ENCODE peak calls at places on chromosomes 4 and X, in seven cellular contexts. One of them, this sample, is unnamed.

GRCh38 chr4:70586841-70587240 is 5.2 kb upstream of the AMBN start:
- DNase-seq in activated T-cell treated with anti-CD3 and anti-CD28 coated beads for 1 hour: no peak
- DNase-seq in activated effector memory CD4-positive, alpha-beta T cell treated with anti-CD3 and anti-CD28 coated beads, Interleukin-2, amount 50 U/mL, for 16 hours: no peak
- DNase-seq in heart right ventricle: no peak
- DNase-seq in IMR-90: no peak
- DNase-seq in NCI-H2081: no peak
- DNase-seq in AG08395: no peak
- DNase-seq in this sample: no peak

GRCh38 chrX:69298466-69299140 is 133.3 kb upstream of the PJA1 start:
- DNase-seq in activated T-cell treated with anti-CD3 and anti-CD28 coated beads for 1 hour: no peak
- DNase-seq in activated effector memory CD4-positive, alpha-beta T cell treated with anti-CD3 and anti-CD28 coated beads, Interleukin-2, amount 50 U/mL, for 16 hours: no peak
- DNase-seq in heart right ventricle: no peak
- DNase-seq in IMR-90: peak
- DNase-seq in NCI-H2081: no peak
- DNase-seq in AG08395: peak
- DNase-seq in this sample: no peak

GRCh38 chr4:151331276-151332042 is 6.1 kb upstream of the SH3D19 start:
- DNase-seq in activated T-cell treated with anti-CD3 and anti-CD28 coated beads for 1 hour: no peak
- DNase-seq in activated effector memory CD4-positive, alpha-beta T cell treated with anti-CD3 and anti-CD28 coated beads, Interleukin-2, amount 50 U/mL, for 16 hours: no peak
- DNase-seq in heart right ventricle: no peak
- DNase-seq in IMR-90: peak
- DNase-seq in NCI-H2081: no peak
- DNase-seq in AG08395: no peak
- DNase-seq in this sample: no peak

GRCh38 chr4:186021461-186022167 is 47.3 kb upstream of the TLR3 start:
- DNase-seq in activated T-cell treated with anti-CD3 and anti-CD28 coated beads for 1 hour: no peak
- DNase-seq in activated effector memory CD4-positive, alpha-beta T cell treated with anti-CD3 and anti-CD28 coated beads, Interleukin-2, amount 50 U/mL, for 16 hours: no peak
- DNase-seq in heart right ventricle: peak
- DNase-seq in IMR-90: peak
- DNase-seq in NCI-H2081: peak
- DNase-seq in AG08395: peak
- DNase-seq in this sample: no peak

GRCh38 chrX:134600714-134601113 is 57.6 kb downstream of the PLAC1 start:
- DNase-seq in activated T-cell treated with anti-CD3 and anti-CD28 coated beads for 1 hour: no peak
- DNase-seq in activated effector memory CD4-positive, alpha-beta T cell treated with anti-CD3 and anti-CD28 coated beads, Interleukin-2, amount 50 U/mL, for 16 hours: no peak
- DNase-seq in heart right ventricle: no peak
- DNase-seq in IMR-90: peak
- DNase-seq in NCI-H2081: no peak
- DNase-seq in AG08395: peak
- DNase-seq in this sample: no peak

GRCh38 chrX:1592863-1593201 is 1.4 kb downstream of the AKAP17A start:
- DNase-seq in activated T-cell treated with anti-CD3 and anti-CD28 coated beads for 1 hour: no peak
- DNase-seq in activated effector memory CD4-positive, alpha-beta T cell treated with anti-CD3 and anti-CD28 coated beads, Interleukin-2, amount 50 U/mL, for 16 hours: peak
- DNase-seq in heart right ventricle: no peak
- DNase-seq in IMR-90: peak
- DNase-seq in NCI-H2081: no peak
- DNase-seq in AG08395: no peak
- DNase-seq in this sample: peak

GRCh38 chr4:13907255-13907751 is 279.8 kb upstream of the BOD1L1 start:
- DNase-seq in activated T-cell treated with anti-CD3 and anti-CD28 coated beads for 1 hour: no peak
- DNase-seq in activated effector memory CD4-positive, alpha-beta T cell treated with anti-CD3 and anti-CD28 coated beads, Interleukin-2, amount 50 U/mL, for 16 hours: no peak
- DNase-seq in heart right ventricle: no peak
- DNase-seq in IMR-90: peak
- DNase-seq in NCI-H2081: no peak
- DNase-seq in AG08395: peak
- DNase-seq in this sample: no peak

GRCh38 chr4:41106081-41106480 is 108.3 kb downstream of the APBB2 start:
- DNase-seq in activated T-cell treated with anti-CD3 and anti-CD28 coated beads for 1 hour: no peak
- DNase-seq in activated effector memory CD4-positive, alpha-beta T cell treated with anti-CD3 and anti-CD28 coated beads, Interleukin-2, amount 50 U/mL, for 16 hours: no peak
- DNase-seq in heart right ventricle: no peak
- DNase-seq in IMR-90: no peak
- DNase-seq in NCI-H2081: no peak
- DNase-seq in AG08395: no peak
- DNase-seq in this sample: no peak

GRCh38 chr4:6674500-6675149 is 19.1 kb upstream of the S100P start:
- DNase-seq in activated T-cell treated with anti-CD3 and anti-CD28 coated beads for 1 hour: peak
- DNase-seq in activated effector memory CD4-positive, alpha-beta T cell treated with anti-CD3 and anti-CD28 coated beads, Interleukin-2, amount 50 U/mL, for 16 hours: peak
- DNase-seq in heart right ventricle: no peak
- DNase-seq in IMR-90: peak
- DNase-seq in NCI-H2081: peak
- DNase-seq in AG08395: no peak
- DNase-seq in this sample: peak

GRCh38 chr4:156528216-156528615 is 443.4 kb downstream of the PDGFC start:
- DNase-seq in activated T-cell treated with anti-CD3 and anti-CD28 coated beads for 1 hour: no peak
- DNase-seq in activated effector memory CD4-positive, alpha-beta T cell treated with anti-CD3 and anti-CD28 coated beads, Interleukin-2, amount 50 U/mL, for 16 hours: no peak
- DNase-seq in heart right ventricle: no peak
- DNase-seq in IMR-90: peak
- DNase-seq in NCI-H2081: no peak
- DNase-seq in AG08395: no peak
- DNase-seq in this sample: no peak

GRCh38 chr4:163448541-163449203 is 24.9 kb downstream of the TKTL2 start:
- DNase-seq in activated T-cell treated with anti-CD3 and anti-CD28 coated beads for 1 hour: no peak
- DNase-seq in activated effector memory CD4-positive, alpha-beta T cell treated with anti-CD3 and anti-CD28 coated beads, Interleukin-2, amount 50 U/mL, for 16 hours: no peak
- DNase-seq in heart right ventricle: no peak
- DNase-seq in IMR-90: peak
- DNase-seq in NCI-H2081: no peak
- DNase-seq in AG08395: peak
- DNase-seq in this sample: no peak

GRCh38 chr4:76197001-76197743 is 16.5 kb downstream of the SCARB2 start:
- DNase-seq in activated T-cell treated with anti-CD3 and anti-CD28 coated beads for 1 hour: no peak
- DNase-seq in activated effector memory CD4-positive, alpha-beta T cell treated with anti-CD3 and anti-CD28 coated beads, Interleukin-2, amount 50 U/mL, for 16 hours: no peak
- DNase-seq in heart right ventricle: no peak
- DNase-seq in IMR-90: peak
- DNase-seq in NCI-H2081: no peak
- DNase-seq in AG08395: no peak
- DNase-seq in this sample: no peak